ENCODE peak calls at places on chromosomes 11 and 22, in four cellular contexts. Z is left ventricle myocardium inferior, S is iris pigment epithelial cell, M is aorta. X is an unnamed sample.

GRCh38 chr11:298406-299065 is 790 bp downstream of the IFITM5 start:
- DNase-seq in S (no peak), Z (peak; percentile 17), M (peak; percentile 70), X (no peak)

GRCh38 chr11:130513132-130513531 is 64.7 kb downstream of the ADAMTS15 start:
- DNase-seq in S (no peak), M (no peak), Z (peak; percentile 75), X (no peak)

GRCh38 chr11:28152743-28153142 is 44.6 kb downstream of the METTL15 start:
- DNase-seq in Z (no peak), M (no peak), S (no peak), X (no peak)

GRCh38 chr11:76047231-76047630 is 159.1 kb downstream of the WNT11 start:
- DNase-seq in M (no peak), Z (no peak), S (peak; percentile 26), X (no peak)

GRCh38 chr11:8028766-8029165 is 41.6 kb downstream of the EIF3F start:
- DNase-seq in Z (no peak), M (no peak), S (no peak), X (no peak)

GRCh38 chr11:1055990-1056771 is 18.5 kb upstream of the MUC2 start:
- DNase-seq in Z (no peak), M (peak; percentile 74), S (no peak), X (no peak)

GRCh38 chr11:110207089-110207488 is 89.3 kb downstream of the RDX start:
- DNase-seq in M (no peak), Z (no peak), S (no peak), X (no peak)

GRCh38 chr11:27467181-27467913 is 5.2 kb downstream of the LGR4 start:
- DNase-seq in Z (no peak), S (no peak), M (no peak), X (no peak)

GRCh38 chr22:32585737-32586136 is 111.1 kb downstream of the FBXO7 start:
- DNase-seq in M (no peak), S (no peak), Z (no peak), X (no peak)

GRCh38 chr22:41305646-41306045 is 4.3 kb downstream of the ZC3H7B start:
- DNase-seq in M (no peak), S (peak; percentile 54), Z (no peak), X (peak; percentile 73)

GRCh38 chr22:23233746-23234408 is 53.6 kb downstream of the BCR start:
- DNase-seq in Z (peak; percentile 60), S (peak; percentile 31), M (peak; percentile 87), X (peak; percentile 49)

GRCh38 chr11:26276798-26277424 is 55.0 kb upstream of the ANO3 start:
- DNase-seq in Z (peak; percentile 20), M (no peak), S (peak; percentile 66), X (peak; percentile 72)

GRCh38 chr22:25930710-25931353 is 188.8 kb downstream of the MYO18B start:
- DNase-seq in S (no peak), M (no peak), Z (no peak), X (no peak)

GRCh38 chr11:12560861-12561260 is 113.4 kb upstream of the TEAD1 start:
- DNase-seq in Z (no peak), S (no peak), M (no peak), X (no peak)

GRCh38 chr11:62791501-62792192 is at the start of gene TMEM223:
- DNase-seq in Z (peak; percentile 90), S (peak; percentile 87), M (peak; percentile 96), X (peak; percentile 76)

GRCh38 chr11:11553595-11553994 is 68.2 kb downstream of the GALNT18 start:
- DNase-seq in S (no peak), M (no peak), Z (peak; percentile 36), X (no peak)

GRCh38 chr11:17561466-17562001 is 14.5 kb downstream of the OTOG start:
- DNase-seq in M (peak; percentile 55), S (no peak), Z (no peak), X (no peak)

GRCh38 chr11:14300661-14301304 is 58.2 kb downstream of the RRAS2 start:
- DNase-seq in Z (no peak), M (no peak), S (peak; percentile 80), X (peak; percentile 78)

GRCh38 chr22:18078329-18079041 is 695 bp downstream of the PEX26 start:
- DNase-seq in S (peak; percentile 36), Z (no peak), M (peak; percentile 72), X (peak; percentile 14)

GRCh38 chr22:19361501-19362103 is 69.9 kb downstream of the HIRA start:
- DNase-seq in S (peak; percentile 12), M (no peak), Z (no peak), X (no peak)

X was measured in HCEC 1CT.